ENCODE peak calls at places on chromosomes 5 and 9, in five cellular contexts. M is IMR-90, X is H1, N is mesenchymal stem cell, L is trophoblast cell. F is an unnamed sample.

GRCh38 chr9:16211952-16212351 is 658.5 kb downstream of the BNC2 start:
- DNase-seq in M (no peak), X (no peak), N (no peak), L (no peak), F (no peak)

GRCh38 chr5:61051267-61051666 is 106.3 kb downstream of the NDUFAF2 start:
- DNase-seq in M (peak), X (no peak), N (peak), L (peak), F (no peak)

GRCh38 chr5:142491260-142491659 is 166.4 kb upstream of the SPRY4 start:
- DNase-seq in M (no peak), X (no peak), N (no peak), L (no peak), F (peak)

GRCh38 chr9:107504585-107505455 is 15.3 kb upstream of the KLF4 start:
- DNase-seq in M (peak), X (no peak), N (peak), L (peak), F (no peak)

GRCh38 chr5:127705120-127705892 is 2.1 kb downstream of the CCDC192 start:
- DNase-seq in M (peak), X (no peak), N (peak), L (peak), F (no peak)

GRCh38 chr5:140341591-140341990 is 4.8 kb downstream of the HBEGF start:
- DNase-seq in M (no peak), X (no peak), N (no peak), L (no peak), F (no peak)

GRCh38 chr5:41256400-41256799 is 43.1 kb upstream of the C6 start:
- DNase-seq in M (no peak), X (no peak), N (no peak), L (no peak), F (no peak)

GRCh38 chr9:113468716-113469448 is 5.4 kb downstream of the RGS3 start:
- DNase-seq in M (no peak), X (peak), N (no peak), L (no peak), F (no peak)

GRCh38 chr9:108049026-108049591 is 559.5 kb upstream of the KLF4 start:
- DNase-seq in M (peak), X (no peak), N (peak), L (peak), F (no peak)

GRCh38 chr9:105305834-105306233 is 61.4 kb downstream of the SLC44A1 start:
- DNase-seq in M (no peak), X (no peak), N (no peak), L (no peak), F (no peak)

GRCh38 chr9:69637193-69637592 is 35.0 kb downstream of the APBA1 start:
- DNase-seq in M (no peak), X (no peak), N (peak), L (no peak), F (no peak)

GRCh38 chr5:138569759-138570158 is 5.4 kb downstream of the HSPA9 start:
- DNase-seq in M (peak), X (no peak), N (peak), L (no peak), F (no peak)

GRCh38 chr9:110191616-110192015 is 16.3 kb downstream of the C9orf152 start:
- DNase-seq in M (no peak), X (no peak), N (no peak), L (peak), F (no peak)

GRCh38 chr5:130868186-130868821 is 296.8 kb downstream of the HINT1 start:
- DNase-seq in M (no peak), X (no peak), N (peak), L (peak), F (peak)

GRCh38 chr5:157219491-157220271 is 39.0 kb downstream of the ITK start:
- DNase-seq in M (no peak), X (no peak), N (no peak), L (no peak), F (no peak)

GRCh38 chr9:133160742-133161541 is 2.8 kb downstream of the GBGT1 start:
- DNase-seq in M (peak), X (no peak), N (peak), L (peak), F (no peak)

GRCh38 chr5:26482076-26482816 is 556.1 kb downstream of the CDH9 start:
- DNase-seq in M (no peak), X (no peak), N (peak), L (no peak), F (no peak)

GRCh38 chr9:98215821-98216220 is 23.4 kb upstream of the CORO2A start:
- DNase-seq in M (no peak), X (peak), N (no peak), L (no peak), F (no peak)

GRCh38 chr5:179312557-179313235 is 32.6 kb downstream of the ADAMTS2 start:
- DNase-seq in M (peak), X (no peak), N (no peak), L (no peak), F (no peak)

GRCh38 chr5:111043712-111044506 is 27.6 kb upstream of the TSLP start:
- DNase-seq in M (peak), X (peak), N (peak), L (no peak), F (no peak)

GRCh38 chr5:91271999-91272398 is 111.1 kb downstream of the ARRDC3 start:
- DNase-seq in M (no peak), X (no peak), N (no peak), L (no peak), F (no peak)

GRCh38 chr9:78745996-78746395 is 449.1 kb downstream of the PSAT1 start:
- DNase-seq in M (peak), X (no peak), N (no peak), L (no peak), F (no peak)

GRCh38 chr5:110726249-110727024 is at the start of gene TMEM232:
- DNase-seq in M (peak), X (peak), N (peak), L (peak), F (peak)

GRCh38 chr9:109779711-109780452 is at the start of gene PALM2AKAP2:
- DNase-seq in M (peak), X (peak), N (peak), L (peak), F (peak)

GRCh38 chr5:93604119-93604963 is 21.3 kb downstream of the NR2F1 start:
- DNase-seq in M (peak), X (no peak), N (peak), L (no peak), F (no peak)

GRCh38 chr5:14531668-14532067 is 49.9 kb upstream of the OTULINL start:
- DNase-seq in M (no peak), X (no peak), N (no peak), L (no peak), F (no peak)

GRCh38 chr5:32360906-32361305 is 48.2 kb upstream of the MTMR12 start:
- DNase-seq in M (no peak), X (no peak), N (no peak), L (peak), F (no peak)

GRCh38 chr5:96226941-96227552 is 206.0 kb downstream of the PCSK1 start:
- DNase-seq in M (peak), X (no peak), N (peak), L (peak), F (no peak)

GRCh38 chr5:135491038-135491551 is 38.9 kb upstream of the TIFAB start:
- DNase-seq in M (no peak), X (no peak), N (no peak), L (no peak), F (no peak)

GRCh38 chr5:176530983-176531901 is 6.0 kb downstream of the RNF44 start:
- DNase-seq in M (peak), X (no peak), N (no peak), L (no peak), F (no peak)

GRCh38 chr9:130451509-130452388 is 7.0 kb downstream of the ASS1 start:
- DNase-seq in M (peak), X (peak), N (peak), L (peak), F (no peak)

GRCh38 chr9:125203259-125203658 is 2.9 kb downstream of the RABEPK start:
- DNase-seq in M (peak), X (no peak), N (no peak), L (no peak), F (no peak)

GRCh38 chr9:125204477-125204876 is 4.1 kb downstream of the RABEPK start:
- DNase-seq in M (no peak), X (no peak), N (no peak), L (no peak), F (no peak)

DNA sequence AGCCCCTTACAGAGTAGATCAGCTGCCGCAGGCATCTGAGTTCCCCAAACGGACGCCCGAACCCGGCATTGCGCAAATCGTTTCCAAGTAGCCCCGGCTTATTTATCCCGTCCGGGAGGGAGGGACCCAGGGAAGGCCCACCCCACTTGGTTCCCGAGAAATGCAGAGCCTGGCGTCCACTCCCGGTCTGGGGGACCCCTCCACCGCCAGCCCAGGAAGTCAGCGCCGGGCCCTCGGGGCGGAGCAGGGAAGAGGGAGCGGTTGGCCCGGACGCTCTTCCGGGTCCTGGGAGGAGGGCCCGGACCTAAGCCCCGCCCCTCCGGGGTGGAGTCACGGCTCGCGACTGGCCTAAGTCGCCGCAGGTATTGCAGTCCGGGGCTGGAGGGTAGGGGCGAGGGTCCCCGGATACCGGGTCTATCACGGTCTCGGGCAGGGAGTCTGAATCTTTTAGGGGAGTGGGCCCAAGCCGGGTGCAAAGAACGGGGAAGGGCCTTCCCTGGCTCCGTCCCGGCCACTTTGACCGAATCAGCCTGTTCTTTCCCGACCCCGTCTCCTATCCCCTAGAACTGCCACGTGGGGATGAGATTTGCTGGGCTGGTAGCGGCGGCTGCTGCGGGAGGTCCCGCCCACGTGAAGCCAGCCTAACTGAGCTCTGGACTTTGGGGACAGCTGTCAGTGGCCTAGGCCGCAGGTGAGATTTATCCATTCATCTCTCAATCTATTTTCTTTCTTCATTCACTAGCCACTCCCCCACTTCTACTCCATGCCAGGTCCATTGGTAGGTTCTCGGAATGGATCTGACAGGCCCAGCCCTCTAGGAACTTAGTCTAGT is at the start of gene RABEPK:
- DNase-seq in M (peak), X (peak), N (peak), L (peak), F (peak)
- H4K8ac ChIP-seq in M (peak), X (peak), N (peak), L (peak), F (no peak)

DNA sequence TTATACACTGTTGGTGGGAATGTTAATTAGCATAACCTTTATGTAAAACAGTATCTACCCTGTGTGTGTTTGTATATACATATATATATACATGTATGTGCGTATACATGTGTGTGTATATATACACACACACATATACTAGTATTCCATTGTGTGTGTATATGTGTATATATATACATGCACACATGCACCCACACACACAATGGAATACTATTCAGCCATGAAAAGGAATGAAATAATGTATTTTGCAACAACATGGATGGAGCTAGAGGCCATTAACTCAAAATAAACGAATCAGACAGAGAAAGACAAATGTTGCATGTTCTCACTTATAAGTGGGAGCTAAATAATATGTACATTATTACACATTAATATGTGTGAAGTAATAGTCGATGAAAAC is 17.6 kb upstream of the SAP30L start:
- DNase-seq in M (no peak), X (no peak), N (no peak), L (no peak), F (no peak)
- H3K4me3 ChIP-seq in M (no peak), X (no peak), N (no peak), L (no peak), F (no peak)

DNA sequence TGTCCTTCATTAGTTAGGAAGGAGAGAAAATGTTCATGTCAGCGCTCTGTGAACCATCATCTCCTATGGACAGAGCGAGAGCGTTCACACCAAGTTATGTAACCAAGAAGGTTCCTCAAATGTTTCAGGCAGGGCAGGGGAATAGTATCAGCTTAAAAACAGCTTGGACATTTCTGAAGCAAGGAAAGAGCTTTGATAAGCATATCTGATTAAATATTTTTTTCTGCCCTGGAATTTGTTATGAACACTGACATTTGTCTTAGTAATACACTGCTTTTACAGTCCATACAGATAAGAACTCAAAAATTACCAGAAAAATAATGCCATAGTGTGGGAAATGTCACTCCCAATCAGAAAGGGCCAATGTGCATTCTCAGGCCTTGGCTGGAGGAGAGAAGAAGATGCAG is 66.3 kb upstream of the LIFR start:
- DNase-seq in M (no peak), X (no peak), N (no peak), L (peak), F (no peak)
- H3K14ac ChIP-seq in M (no peak), X (no peak), N (no peak), L (no peak), F (no peak)

GRCh38 chr5:151432210-151432609 is 15.2 kb upstream of the SLC36A1 start:
- DNase-seq in M (no peak), X (no peak), N (no peak), L (no peak), F (no peak)
- H4K8ac ChIP-seq in M (no peak), X (no peak), N (no peak), L (no peak), F (no peak)

DNA sequence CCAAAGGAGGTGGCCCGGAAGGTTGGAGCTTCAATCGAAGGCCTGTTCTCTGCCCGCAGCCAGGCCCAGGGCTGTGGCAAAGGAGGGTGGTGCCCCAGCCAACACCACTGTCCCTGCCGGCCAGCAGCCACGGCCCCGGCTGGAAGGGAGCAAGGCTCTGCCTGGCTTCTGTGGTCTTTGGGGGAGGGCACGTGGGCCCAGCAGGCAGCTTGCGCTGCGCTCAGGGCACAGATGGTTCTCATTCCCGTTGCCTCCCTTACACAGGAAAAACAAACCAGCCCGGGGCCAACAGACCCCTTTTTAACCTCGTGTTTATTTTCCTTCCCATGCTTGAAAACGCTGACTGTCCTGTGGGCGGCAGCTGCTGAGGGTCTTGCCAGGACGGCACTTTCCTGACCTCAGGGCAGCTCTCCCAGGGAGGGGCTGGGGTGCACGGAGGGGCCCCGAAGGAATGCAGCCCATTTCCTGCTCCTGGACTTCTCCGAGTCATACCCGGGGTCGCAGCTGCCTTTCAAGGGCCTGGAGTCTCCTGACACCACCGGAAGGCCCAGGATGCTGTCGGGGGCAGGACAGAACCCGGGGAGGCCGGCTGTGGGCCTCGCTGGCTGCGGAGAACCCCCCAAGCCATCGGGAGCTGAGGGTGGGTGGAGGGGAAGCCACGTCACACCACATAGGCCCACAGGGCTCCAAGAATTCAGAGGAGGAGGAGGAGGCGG is 1.1 kb upstream of the GPSM1 start:
- DNase-seq in M (peak), X (peak), N (peak), L (no peak), F (no peak)
- H3K4me3 ChIP-seq in M (no peak), X (peak), N (no peak), L (no peak), F (peak)

GRCh38 chr5:72305194-72306142 is 14.6 kb downstream of the MRPS27 start:
- DNase-seq in M (no peak), X (no peak), N (no peak), L (no peak), F (no peak)

GRCh38 chr5:72307968-72308852 is 11.8 kb downstream of the MRPS27 start:
- DNase-seq in M (peak), X (peak), N (peak), L (peak), F (peak)

GRCh38 chr5:72308853-72309191 is 11.2 kb downstream of the MRPS27 start:
- DNase-seq in M (no peak), X (no peak), N (no peak), L (no peak), F (no peak)

GRCh38 chr5:72302171-72302570 is 17.9 kb downstream of the MRPS27 start:
- DNase-seq in M (no peak), X (no peak), N (no peak), L (no peak), F (peak)

DNA sequence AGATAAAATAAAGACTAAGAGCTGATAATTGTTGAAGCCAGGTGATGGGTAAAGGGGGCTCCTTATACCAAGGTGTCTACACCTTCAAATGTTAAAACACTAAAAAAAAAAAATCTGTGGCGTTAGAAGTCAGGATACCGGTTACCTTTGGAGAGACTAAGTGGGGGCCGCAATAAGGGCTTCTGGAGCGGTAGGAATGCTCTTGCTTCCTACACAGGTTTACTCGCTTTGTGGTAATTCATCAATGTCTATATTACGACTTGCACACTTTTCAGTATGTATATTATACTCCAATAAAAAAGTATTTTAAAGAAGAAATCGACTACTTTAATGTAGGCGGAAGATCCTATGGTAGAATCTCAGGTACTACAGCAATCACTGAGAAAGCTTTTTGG is 12.5 kb downstream of the MRPS27 start:
- DNase-seq in M (no peak), X (no peak), N (no peak), L (no peak), F (no peak)
- H3K14ac ChIP-seq in M (peak), X (no peak), N (no peak), L (peak), F (no peak)